ENCODE peak calls at places on chromosome 1, in nine cellular contexts. D is GM23248, Y is AG09309, R is body of pancreas, K is colonic mucosa, Q is AG10803, U is stomach, M is fibroblast of lung, P is heart left ventricle. V is an unnamed sample.
A peak's percentile ranks its signal among the peaks of the same experiment; 100 is the strongest.

GRCh38 chr1:220579317-220579716 is 51.4 kb downstream of the MARK1 start:
- DNase-seq in D (no peak), Y (no peak), R (no peak), K (no peak), Q (no peak), U (no peak), M (no peak), P (no peak), V (no peak)

GRCh38 chr1:155048449-155049334 is 2.4 kb upstream of the ADAM15 start:
- DNase-seq in D (no peak), Y (no peak), R (no peak), K (no peak), Q (no peak), U (no peak), M (no peak), P (no peak), V (no peak)

GRCh38 chr1:31422505-31423319 is 9.7 kb downstream of the SERINC2 start:
- DNase-seq in D (peak; percentile 92), Y (peak; percentile 61), R (peak; percentile 69), K (peak; percentile 84), Q (peak; percentile 91), U (peak; percentile 80), M (peak; percentile 91), P (peak; percentile 48), V (peak; percentile 81)

GRCh38 chr1:224223819-224224714 is 41.0 kb downstream of the DEGS1 start:
- DNase-seq in D (peak; percentile 80), Y (peak; percentile 40), R (no peak), K (no peak), Q (peak; percentile 76), U (no peak), M (peak; percentile 94), P (no peak), V (peak; percentile 87)

GRCh38 chr1:208155243-208155642 is 88.9 kb downstream of the PLXNA2 start:
- DNase-seq in D (no peak), Y (no peak), R (no peak), K (no peak), Q (no peak), U (no peak), M (no peak), P (no peak), V (no peak)

GRCh38 chr1:55131801-55132200 is 83.4 kb downstream of the USP24 start:
- DNase-seq in D (peak; percentile 59), Y (no peak), R (no peak), K (no peak), Q (peak; percentile 21), U (no peak), M (peak; percentile 62), P (no peak), V (peak; percentile 49)

GRCh38 chr1:198220428-198220827 is 63.6 kb downstream of the NEK7 start:
- DNase-seq in D (peak; percentile 55), Y (peak; percentile 61), R (peak; percentile 67), K (no peak), Q (peak; percentile 32), U (no peak), M (peak; percentile 79), P (no peak), V (peak; percentile 86)

GRCh38 chr1:81670286-81670685 is 130.4 kb upstream of the ADGRL2 start:
- DNase-seq in D (peak; percentile 97), Y (peak; percentile 78), R (peak; percentile 81), K (peak; percentile 73), Q (peak; percentile 83), U (peak; percentile 92), M (peak; percentile 97), P (peak; percentile 89), V (peak; percentile 95)

GRCh38 chr1:90402893-90403849 is 313.9 kb downstream of the BARHL2 start:
- DNase-seq in D (peak; percentile 82), Y (peak; percentile 91), R (peak; percentile 77), K (peak; percentile 63), Q (peak; percentile 85), U (peak; percentile 47), M (peak; percentile 85), P (no peak), V (peak; percentile 26)

GRCh38 chr1:226948996-226949395 is 8.9 kb downstream of the COQ8A start:
- DNase-seq in D (no peak), Y (no peak), R (no peak), K (no peak), Q (no peak), U (no peak), M (no peak), P (no peak), V (no peak)

GRCh38 chr1:115069186-115069585 is 20.1 kb downstream of the TSPAN2 start:
- DNase-seq in D (peak; percentile 90), Y (peak; percentile 64), R (no peak), K (no peak), Q (peak; percentile 79), U (no peak), M (no peak), P (no peak), V (peak; percentile 42)

DNA sequence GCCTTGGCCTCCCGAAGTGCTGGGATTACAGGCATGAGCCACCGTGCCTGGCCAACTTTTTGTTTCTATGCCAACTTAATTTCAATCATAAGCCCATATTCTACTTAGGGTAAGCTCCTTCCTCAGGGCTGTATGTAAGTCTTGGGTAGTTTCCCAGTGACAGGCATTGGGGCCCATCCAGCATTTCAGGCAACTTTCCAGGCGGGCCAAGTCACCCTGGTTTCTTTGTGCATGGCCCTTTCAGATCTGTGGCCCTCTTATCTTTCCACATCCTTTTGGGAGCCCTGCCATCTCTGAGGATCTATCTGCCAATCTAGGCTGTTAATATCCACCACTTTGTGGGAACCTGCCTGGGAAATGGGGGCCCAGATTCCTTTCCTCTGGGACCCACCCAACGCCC is 58.7 kb downstream of the TNN start:
- DNase-seq in D (peak; percentile 40), Y (no peak), R (no peak), K (no peak), Q (peak; percentile 30), U (no peak), M (no peak), P (no peak), V (no peak)
- H3K4me3 ChIP-seq in D (no peak overlapping the region), Y (no peak overlapping the region), R (no peak overlapping the region), K (no peak overlapping the region), Q (no peak overlapping the region), U (no peak overlapping the region), M (no peak overlapping the region), P (no peak overlapping the region), V (no peak overlapping the region)

DNA sequence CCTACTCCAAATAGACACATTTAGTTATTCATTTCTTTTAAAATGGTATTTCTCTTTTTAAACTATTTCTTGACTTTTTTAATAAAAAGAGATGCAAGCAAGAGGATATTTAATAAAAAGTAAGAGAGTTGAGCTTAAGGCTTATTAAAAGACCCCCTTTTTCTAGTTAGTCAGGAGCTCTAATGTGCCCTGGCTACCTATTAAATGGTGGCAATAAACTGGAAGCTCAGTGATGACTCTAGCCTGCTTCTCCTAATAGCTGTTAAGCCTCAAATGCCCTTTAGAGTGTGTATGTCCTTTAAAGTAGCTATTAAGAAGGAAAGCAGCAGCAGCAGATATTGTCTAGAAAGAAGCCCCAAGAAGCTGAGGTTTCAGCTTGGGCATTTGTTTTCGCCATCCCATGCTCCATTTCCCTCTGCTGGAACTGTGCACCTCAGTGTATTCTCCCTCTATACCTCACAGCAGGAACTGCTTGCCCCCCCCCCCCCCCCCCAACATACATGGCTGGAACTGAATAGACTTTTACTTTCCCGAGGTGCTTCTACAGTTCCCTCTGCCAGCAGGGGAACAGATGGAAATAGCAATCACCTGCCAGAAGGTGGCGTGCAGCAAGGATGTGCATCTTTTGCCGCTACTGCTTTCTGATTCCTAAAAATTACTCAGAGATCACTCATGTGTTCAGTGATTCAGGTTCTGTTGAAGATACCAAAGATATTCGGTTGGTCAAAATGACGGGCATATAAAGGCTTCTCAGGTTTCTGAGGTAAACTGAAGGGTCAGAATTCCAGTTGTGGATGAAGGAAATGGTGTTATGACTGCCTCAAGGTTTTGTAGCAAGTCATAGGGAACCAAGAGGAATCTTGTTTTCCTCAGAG is 2.5 kb downstream of the RGS4 start:
- DNase-seq in D (peak; percentile 93), Y (peak; percentile 55), R (peak; percentile 60), K (peak; percentile 41), Q (peak; percentile 78), U (peak; percentile 68), M (peak; percentile 86), P (peak; percentile 61), V (peak; percentile 87)
- H3K4me3 ChIP-seq in D (peak overlapping the region; percentile 82), Y (peak overlapping the region; percentile 32), R (no peak overlapping the region), K (no peak overlapping the region), Q (peak overlapping the region; percentile 34), U (peak overlapping the region; percentile 40), M (peak overlapping the region; percentile 74), P (no peak overlapping the region), V (peak overlapping the region; percentile 61)

GRCh38 chr1:165352109-165352441 is 4.4 kb downstream of the LMX1A start:
- DNase-seq in D (no peak), Y (no peak), R (no peak), K (no peak), Q (no peak), U (no peak), M (no peak), P (no peak), V (no peak)

GRCh38 chr1:165355221-165355976 is 1.1 kb downstream of the LMX1A start:
- DNase-seq in D (no peak), Y (no peak), R (no peak), K (no peak), Q (no peak), U (no peak), M (no peak), P (no peak), V (no peak)

GRCh38 chr1:165352442-165353293 is 3.8 kb downstream of the LMX1A start:
- DNase-seq in D (no peak), Y (no peak), R (no peak), K (peak; percentile 77), Q (no peak), U (no peak), M (no peak), P (no peak), V (no peak)

GRCh38 chr1:165354739-165355138 is 1.8 kb downstream of the LMX1A start:
- DNase-seq in D (no peak), Y (no peak), R (no peak), K (no peak), Q (no peak), U (no peak), M (no peak), P (no peak), V (no peak)

DNA sequence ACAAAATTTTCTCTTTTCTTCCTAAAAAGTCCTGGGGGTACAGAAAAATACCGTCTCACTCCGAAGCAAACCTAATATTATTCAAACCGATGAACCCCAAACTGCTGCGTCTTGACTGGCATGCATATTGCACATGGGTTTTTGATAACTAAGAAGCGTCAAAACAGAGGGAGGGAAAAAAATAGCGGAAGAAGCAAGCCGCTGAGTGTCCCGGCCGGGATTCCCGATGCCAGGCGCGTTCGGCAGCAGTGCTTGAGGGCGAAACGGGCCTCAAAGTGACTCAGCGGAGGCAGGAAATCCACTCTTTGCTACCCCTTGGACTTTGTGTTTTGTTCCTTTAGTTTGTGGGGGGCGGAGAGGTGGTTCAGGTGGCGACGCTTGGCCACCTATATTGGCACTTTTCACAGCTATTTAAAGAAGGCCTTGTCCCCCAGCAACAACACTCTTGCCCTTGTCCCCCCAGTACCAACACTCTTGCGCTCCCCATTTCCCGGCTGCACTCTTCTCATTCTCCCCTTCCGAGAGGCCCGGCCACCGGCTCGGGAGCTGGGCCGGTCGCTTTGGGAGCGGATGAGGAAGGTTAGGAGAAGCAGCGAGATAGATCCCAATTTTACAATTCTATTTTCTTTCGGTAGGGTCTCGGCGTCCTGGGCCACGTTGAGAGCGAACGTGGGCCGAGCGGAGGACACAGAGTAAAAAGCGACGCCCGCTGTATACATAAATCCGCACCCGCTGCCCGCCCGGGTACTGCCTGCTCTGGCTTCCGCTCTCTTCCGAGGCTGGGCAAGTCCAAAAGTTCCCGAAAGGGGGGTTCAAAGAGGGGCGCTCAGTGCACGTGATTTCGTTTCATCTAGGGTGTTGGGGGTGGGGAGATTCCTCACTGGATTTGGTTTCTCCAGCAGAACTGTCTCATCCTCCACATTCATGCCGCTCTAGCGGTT is 2.5 kb downstream of the LMX1A start:
- DNase-seq in D (no peak), Y (no peak), R (no peak), K (no peak), Q (no peak), U (no peak), M (no peak), P (no peak), V (peak; percentile 29)
- H3K4me3 ChIP-seq in D (no peak overlapping the region), Y (no peak overlapping the region), R (no peak overlapping the region), K (no peak overlapping the region), Q (no peak overlapping the region), U (no peak overlapping the region), M (no peak overlapping the region), P (no peak overlapping the region), V (no peak overlapping the region)

GRCh38 chr1:32960819-32961355 is 3.7 kb downstream of the RNF19B start:
- DNase-seq in D (no peak), Y (no peak), R (no peak), K (no peak), Q (no peak), U (no peak), M (no peak), P (no peak), V (no peak)
- H3K4me3 ChIP-seq in D (no peak overlapping the region), Y (no peak overlapping the region), R (no peak overlapping the region), K (no peak overlapping the region), Q (no peak overlapping the region), U (no peak overlapping the region), M (no peak overlapping the region), P (no peak overlapping the region), V (no peak overlapping the region)